ENCODE peak calls at places on chromosome 11, in four cellular contexts. Q is activated T-helper 1 cell treated with anti-CD3 and anti-CD28 coated beads, Interleukin-2, amount 50 U/mL, for 16 hours; G is fibroblast of pulmonary artery; L is activated effector memory CD4-positive, alpha-beta T cell treated with anti-CD3 and anti-CD28 coated beads, Interleukin-2, amount 50 U/mL, for 16 hours. N is an unnamed sample.

GRCh38 chr11:64947202-64947814 is 11.6 kb upstream of the GPHA2 start:
- DNase-seq in G (peak; percentile 25), L (no peak), Q (no peak), N (no peak)

GRCh38 chr11:96219981-96220623 is 122.9 kb downstream of the MAML2 start:
- DNase-seq in L (no peak), Q (no peak), G (peak; percentile 75), N (no peak)

GRCh38 chr11:45083544-45084087 is 62.8 kb upstream of the PRDM11 start:
- DNase-seq in Q (no peak), G (no peak), L (peak; percentile 62), N (no peak)

GRCh38 chr11:3737386-3737933 is 59.9 kb downstream of the NUP98 start:
- DNase-seq in G (no peak), L (no peak), Q (no peak), N (no peak)

GRCh38 chr11:58656348-58656747 is 33.9 kb downstream of the CNTF start:
- DNase-seq in L (no peak), Q (no peak), G (no peak), N (no peak)

GRCh38 chr11:89433278-89433677 is 57.9 kb downstream of the NOX4 start:
- DNase-seq in L (no peak), Q (no peak), G (no peak), N (no peak)

GRCh38 chr11:120954381-120954780 is 69.5 kb upstream of the TBCEL start:
- DNase-seq in Q (no peak), G (no peak), L (no peak), N (no peak)

GRCh38 chr11:65380460-65381126 is 1.9 kb downstream of the SLC25A45 start:
- DNase-seq in L (no peak), Q (no peak), G (no peak), N (no peak)

GRCh38 chr11:61545341-61545740 is 35.5 kb downstream of the SYT7 start:
- DNase-seq in Q (no peak), G (peak; percentile 16), L (no peak), N (no peak)

GRCh38 chr11:128828350-128828749 is 38.7 kb downstream of the KCNJ1 start:
- DNase-seq in L (no peak), G (no peak), Q (no peak), N (no peak)

GRCh38 chr11:119529063-119529845 is 106.3 kb upstream of the THY1 start:
- DNase-seq in G (no peak), Q (no peak), L (peak; percentile 34), N (no peak)

GRCh38 chr11:44575288-44575672 is 9.8 kb downstream of the CD82 start:
- DNase-seq in L (peak; percentile 86), G (no peak), Q (no peak), N (no peak)

GRCh38 chr11:126890561-126890960 is 110.0 kb downstream of the KIRREL3 start:
- DNase-seq in L (no peak), G (no peak), Q (no peak), N (no peak)

GRCh38 chr11:370087-370941 is 1.0 kb downstream of the B4GALNT4 start:
- DNase-seq in L (no peak), Q (no peak), G (no peak), N (no peak)

GRCh38 chr11:115924744-115925567 is 420.7 kb upstream of the CADM1 start:
- DNase-seq in L (no peak), Q (no peak), G (no peak), N (peak; percentile 52)

GRCh38 chr11:119065369-119065768 is 2.2 kb upstream of the VPS11 start:
- DNase-seq in G (peak; percentile 54), Q (no peak), L (peak; percentile 74), N (no peak)

GRCh38 chr11:86610559-86611341 is 61.7 kb downstream of the ME3 start:
- DNase-seq in Q (no peak), L (no peak), G (no peak), N (no peak)

GRCh38 chr11:114762437-114762836 is 84.1 kb downstream of the NXPE2 start:
- DNase-seq in L (no peak), G (peak; percentile 75), Q (no peak), N (no peak)

GRCh38 chr11:66909181-66909580 is 49.0 kb downstream of the PC start:
- DNase-seq in L (no peak), Q (no peak), G (no peak), N (no peak)

GRCh38 chr11:64484308-64485061 is 106.5 kb upstream of the SLC22A12 start:
- DNase-seq in G (no peak), Q (no peak), L (no peak), N (no peak)

GRCh38 chr11:116882386-116882785 is 45.0 kb upstream of the APOA1 start:
- DNase-seq in L (no peak), G (peak; percentile 13), Q (no peak), N (peak; percentile 35)

GRCh38 chr11:121741954-121742361 is 289.2 kb upstream of the SORL1-AS1 start:
- DNase-seq in Q (no peak), G (peak; percentile 84), L (no peak), N (no peak)

GRCh38 chr11:96145163-96145585 is 197.8 kb downstream of the MAML2 start:
- DNase-seq in G (peak; percentile 44), L (no peak), Q (no peak), N (no peak)

GRCh38 chr11:81497202-81497804 is 1236.4 kb downstream of the FAM181B start:
- DNase-seq in Q (no peak), L (no peak), G (peak; percentile 20), N (no peak)

GRCh38 chr11:2797181-2797711 is 88.3 kb downstream of the CDKN1C start:
- DNase-seq in L (peak; percentile 52), G (no peak), Q (no peak), N (no peak)

GRCh38 chr11:66339163-66339675 is 3.0 kb upstream of the RIN1 start:
- DNase-seq in L (no peak), Q (no peak), G (no peak), N (no peak)

GRCh38 chr11:112196519-112197087 is 21.3 kb downstream of the BCO2 start:
- DNase-seq in L (no peak), Q (no peak), G (no peak), N (no peak)

N was measured in kidney epithelial cell.